ENCODE peak calls at places on chromosomes 1 and 21, in nine cellular contexts. X is lower lobe of right lung; U is stimulated activated CD8-positive, alpha-beta memory T cell treated with anti-CD3 and anti-CD28 coated beads, Interleukin-4, amount 100 ng/mL, for 1 hour; R is AML-193; M is heart left ventricle; T is activated CD4-positive, alpha-beta T cell treated with anti-CD3 and anti-CD28 coated beads, Interleukin-2, amount 10 ng/mL, durations not matched to agents 7 days and 5 days; B is EL; W is spleen; V is NCI-H1417. F is an unnamed sample.

GRCh38 chr1:203075249-203076030 is 10.4 kb downstream of the MYOG start:
- DNase-seq in X (no peak), U (no peak), R (no peak), M (no peak), T (no peak), B (no peak), W (peak; percentile 82), V (no peak), F (no peak)

GRCh38 chr1:231383159-231383855 is 38.8 kb downstream of the EGLN1 start:
- DNase-seq in X (no peak), U (no peak), R (no peak), M (no peak), T (no peak), B (no peak), W (no peak), V (no peak), F (no peak)

GRCh38 chr1:91617242-91617837 is 116.7 kb downstream of the CDC7 start:
- DNase-seq in X (peak; percentile 55), U (no peak), R (no peak), M (peak; percentile 39), T (no peak), B (no peak), W (no peak), V (peak; percentile 54), F (no peak)

GRCh38 chr21:16536661-16537359 is 807.0 kb downstream of the USP25 start:
- DNase-seq in X (no peak), U (no peak), R (no peak), M (no peak), T (no peak), B (peak; percentile 56), W (no peak), V (no peak), F (no peak)

GRCh38 chr21:45378258-45378966 is 26.6 kb upstream of the COL18A1 start:
- DNase-seq in X (peak; percentile 32), U (no peak), R (no peak), M (no peak), T (no peak), B (peak; percentile 86), W (peak; percentile 61), V (no peak), F (no peak)

GRCh38 chr1:176450526-176450925 is 12.4 kb upstream of the PAPPA2 start:
- DNase-seq in X (no peak), U (no peak), R (no peak), M (no peak), T (no peak), B (peak; percentile 45), W (no peak), V (no peak), F (no peak)

GRCh38 chr1:56542651-56543050 is 36.7 kb downstream of the PLPP3 start:
- DNase-seq in X (no peak), U (no peak), R (no peak), M (no peak), T (no peak), B (no peak), W (no peak), V (no peak), F (no peak)

GRCh38 chr1:245173446-245174178 is 18.8 kb downstream of the KIF26B start:
- DNase-seq in X (no peak), U (no peak), R (no peak), M (no peak), T (no peak), B (no peak), W (no peak), V (peak; percentile 48), F (no peak)

GRCh38 chr1:146012703-146013565 is 8.6 kb downstream of the HJV start:
- DNase-seq in X (no peak), U (no peak), R (peak; percentile 68), M (no peak), T (peak; percentile 76), B (peak; percentile 81), W (no peak), V (peak; percentile 47), F (peak; percentile 26)

GRCh38 chr1:101282314-101283087 is 45.7 kb downstream of the S1PR1 start:
- DNase-seq in X (no peak), U (no peak), R (no peak), M (no peak), T (no peak), B (peak; percentile 71), W (no peak), V (no peak), F (no peak)

GRCh38 chr1:177964336-177964735 is 5.5 kb downstream of the SEC16B start:
- DNase-seq in X (no peak), U (no peak), R (no peak), M (no peak), T (no peak), B (no peak), W (no peak), V (no peak), F (no peak)

GRCh38 chr1:216944864-216945505 is 221.8 kb upstream of the ESRRG start:
- DNase-seq in X (no peak), U (no peak), R (no peak), M (no peak), T (no peak), B (no peak), W (no peak), V (no peak), F (no peak)

GRCh38 chr1:110220324-110220723 is 10.2 kb downstream of the KCNC4 start:
- DNase-seq in X (no peak), U (no peak), R (no peak), M (no peak), T (no peak), B (no peak), W (no peak), V (no peak), F (no peak)

GRCh38 chr1:43933386-43934278 is at the start of gene ARTN:
- DNase-seq in X (no peak), U (no peak), R (no peak), M (peak; percentile 27), T (no peak), B (peak; percentile 35), W (no peak), V (peak; percentile 59), F (no peak)

GRCh38 chr1:57007948-57008347 is 42.1 kb upstream of the C8B start:
- DNase-seq in X (no peak), U (no peak), R (no peak), M (no peak), T (no peak), B (no peak), W (no peak), V (no peak), F (no peak)

GRCh38 chr1:117590273-117590925 is 15.4 kb upstream of the TENT5C start:
- DNase-seq in X (no peak), U (no peak), R (no peak), M (no peak), T (no peak), B (no peak), W (no peak), V (peak; percentile 56), F (no peak)

GRCh38 chr1:113373644-113374043 is 16.7 kb upstream of the MAGI3 start:
- DNase-seq in X (no peak), U (no peak), R (no peak), M (no peak), T (no peak), B (no peak), W (no peak), V (no peak), F (no peak)

GRCh38 chr1:88488277-88488676 is 195.8 kb upstream of the PKN2 start:
- DNase-seq in X (no peak), U (no peak), R (no peak), M (no peak), T (no peak), B (peak; percentile 11), W (no peak), V (no peak), F (no peak)

GRCh38 chr21:31909153-31909771 is 36.4 kb downstream of the HUNK start:
- DNase-seq in X (no peak), U (no peak), R (no peak), M (no peak), T (no peak), B (no peak), W (no peak), V (peak; percentile 50), F (peak; percentile 65)

GRCh38 chr1:42815938-42816599 is 853 bp upstream of the ERMAP start:
- DNase-seq in X (no peak), U (no peak), R (no peak), M (no peak), T (peak; percentile 18), B (peak; percentile 25), W (no peak), V (peak; percentile 73), F (no peak)

GRCh38 chr1:68974447-68974846 is 477.6 kb upstream of the DEPDC1 start:
- DNase-seq in X (no peak), U (no peak), R (no peak), M (no peak), T (no peak), B (no peak), W (no peak), V (no peak), F (no peak)

GRCh38 chr1:185768371-185768770 is 34.2 kb downstream of the HMCN1 start:
- DNase-seq in X (no peak), U (no peak), R (no peak), M (no peak), T (no peak), B (no peak), W (no peak), V (no peak), F (no peak)

GRCh38 chr1:171801395-171801990 is 20.0 kb downstream of the METTL13 start:
- DNase-seq in X (no peak), U (no peak), R (peak; percentile 16), M (no peak), T (no peak), B (peak; percentile 47), W (no peak), V (peak; percentile 41), F (peak; percentile 18)

GRCh38 chr1:10522324-10522860 is 47.6 kb downstream of the PEX14 start:
- DNase-seq in X (no peak), U (no peak), R (no peak), M (no peak), T (no peak), B (no peak), W (no peak), V (no peak), F (no peak)

GRCh38 chr1:27027575-27028250 is 15.1 kb upstream of the TENT5B start:
- DNase-seq in X (no peak), U (no peak), R (no peak), M (no peak), T (no peak), B (no peak), W (no peak), V (peak; percentile 26), F (no peak)

GRCh38 chr1:53689736-53690401 is 49.1 kb downstream of the GLIS1 start:
- DNase-seq in X (no peak), U (no peak), R (no peak), M (no peak), T (no peak), B (no peak), W (no peak), V (no peak), F (no peak)

GRCh38 chr1:243490748-243491686 is 235.2 kb downstream of the SDCCAG8 start:
- DNase-seq in X (no peak), U (no peak), R (no peak), M (no peak), T (no peak), B (no peak), W (no peak), V (no peak), F (no peak)

GRCh38 chr1:6028042-6028895 is 17.4 kb upstream of the KCNAB2 start:
- DNase-seq in X (peak; percentile 77), U (peak; percentile 29), R (peak; percentile 88), M (no peak), T (peak; percentile 78), B (no peak), W (peak; percentile 91), V (no peak), F (no peak)

GRCh38 chr1:170967042-170967910 is 31.9 kb downstream of the MROH9 start:
- DNase-seq in X (no peak), U (no peak), R (peak; percentile 14), M (no peak), T (peak; percentile 12), B (peak; percentile 48), W (no peak), V (peak; percentile 9), F (peak; percentile 12)

GRCh38 chr1:54464031-54464476 is 57.9 kb upstream of the SSBP3 start:
- DNase-seq in X (no peak), U (no peak), R (peak; percentile 26), M (no peak), T (no peak), B (no peak), W (no peak), V (no peak), F (no peak)

GRCh38 chr1:98385691-98386090 is 275.8 kb upstream of the SNX7 start:
- DNase-seq in X (no peak), U (no peak), R (no peak), M (no peak), T (no peak), B (peak; percentile 31), W (no peak), V (no peak), F (no peak)

F was measured in NCI-H226.